ENCODE peak calls at places on chromosome 19, in six cellular contexts. F, Y, E, C, X and J are unnamed samples.

GRCh38 chr19:45130888-45131615 is 29.7 kb downstream of the NKPD1 start:
- DNase-seq in F (peak; percentile 58), E (no peak), X (peak; percentile 39), Y (peak; percentile 43), C (peak; percentile 19), J (peak; percentile 50)

GRCh38 chr19:5083547-5083965 is 114.6 kb downstream of the KDM4B start:
- DNase-seq in Y (peak; percentile 48), X (no peak), C (no peak), F (no peak), E (no peak), J (peak; percentile 21)

GRCh38 chr19:5547881-5548280 is 19.9 kb downstream of the TINCR start:
- DNase-seq in E (peak; percentile 60), C (no peak), Y (peak; percentile 53), F (peak; percentile 81), X (peak; percentile 53), J (peak; percentile 57)

GRCh38 chr19:15623711-15624318 is 8.8 kb downstream of the CYP4F8 start:
- DNase-seq in F (peak; percentile 37), C (no peak), Y (no peak), E (no peak), X (peak; percentile 9), J (no peak)

GRCh38 chr19:10006335-10006708 is 4.0 kb downstream of the COL5A3 start:
- DNase-seq in Y (no peak), X (no peak), C (no peak), F (no peak), E (no peak), J (peak; percentile 86)

GRCh38 chr19:42333018-42333417 is 7.6 kb downstream of the MEGF8 start:
- DNase-seq in X (no peak), F (no peak), Y (no peak), E (no peak), C (no peak), J (no peak)

GRCh38 chr19:10690351-10690781 is 10.9 kb upstream of the QTRT1 start:
- DNase-seq in F (no peak), E (no peak), Y (no peak), X (no peak), C (no peak), J (peak; percentile 49)

GRCh38 chr19:56110515-56111448 is 10.3 kb downstream of the ZNF787 start:
- DNase-seq in F (no peak), X (no peak), C (no peak), Y (peak; percentile 34), E (peak; percentile 73), J (no peak)

GRCh38 chr19:1749373-1750342 is 3.6 kb upstream of the ONECUT3 start:
- DNase-seq in X (no peak), F (no peak), Y (peak; percentile 63), C (no peak), E (no peak), J (no peak)

GRCh38 chr19:11737964-11738745 is 591 bp downstream of the ZNF823 start:
- DNase-seq in Y (peak; percentile 71), F (peak; percentile 65), C (no peak), E (peak; percentile 71), X (peak; percentile 66), J (peak; percentile 70)

GRCh38 chr19:39705578-39706188 is 1.4 kb downstream of the LGALS14 start:
- DNase-seq in Y (no peak), F (no peak), C (no peak), X (no peak), E (no peak), J (no peak)

GRCh38 chr19:9847087-9847671 is 12.1 kb downstream of the PIN1 start:
- DNase-seq in C (peak; percentile 56), X (no peak), Y (peak; percentile 56), E (peak; percentile 59), F (peak; percentile 86), J (peak; percentile 99)

GRCh38 chr19:58409010-58409790 is 751 bp downstream of the ZNF584 start:
- DNase-seq in X (no peak), F (peak; percentile 56), E (peak; percentile 79), C (no peak), Y (peak; percentile 37), J (peak; percentile 67)

GRCh38 chr19:40534148-40534547 is 42.5 kb upstream of the SHKBP1 start:
- DNase-seq in C (no peak), F (no peak), X (no peak), E (no peak), Y (no peak), J (no peak)

GRCh38 chr19:44069415-44069814 is 2.5 kb upstream of the ZNF284 start:
- DNase-seq in C (no peak), Y (no peak), E (no peak), X (no peak), F (no peak), J (no peak)

GRCh38 chr19:44071824-44072542 is at the start of gene ZNF284:
- DNase-seq in C (no peak), E (peak; percentile 86), F (peak; percentile 83), X (peak; percentile 52), Y (peak; percentile 93), J (peak; percentile 92)

GRCh38 chr19:44076325-44076724 is 4.4 kb downstream of the ZNF284 start:
- DNase-seq in Y (no peak), C (no peak), F (no peak), E (no peak), X (no peak), J (no peak)

GRCh38 chr19:44072543-44073401 is 813 bp downstream of the ZNF284 start:
- DNase-seq in E (peak; percentile 49), F (peak; percentile 1), X (no peak), C (no peak), Y (no peak), J (peak; percentile 44)
- H3K9ac ChIP-seq in E (peak overlapping the region; percentile 51), F (peak overlapping the region; percentile 36), X (no peak overlapping the region), C (no peak overlapping the region), Y (no peak overlapping the region), J (peak overlapping the region; percentile 71)

GRCh38 chr19:18294467-18294864 is 13.0 kb upstream of the JUND start:
- DNase-seq in Y (peak; percentile 50), X (peak; percentile 81), E (peak; percentile 83), F (peak; percentile 61), C (no peak), J (no peak)
- TF ChIP-seq EZH2phosphoT487 in Y (no peak), X (no peak), E (no peak), F (no peak), C (no peak), J (no peak)

GRCh38 chr19:46427518-46427917 is 1.2 kb downstream of the PNMA8C start:
- DNase-seq in Y (no peak), E (no peak), X (no peak), F (no peak), C (no peak), J (no peak)

GRCh38 chr19:46429999-46430398 is 1.3 kb upstream of the PNMA8C start:
- DNase-seq in E (no peak), F (no peak), Y (no peak), X (no peak), C (no peak), J (no peak)

GRCh38 chr19:46428278-46429141 is at the start of gene PNMA8C:
- DNase-seq in E (peak; percentile 91), F (no peak), X (no peak), Y (peak; percentile 97), C (no peak), J (peak; percentile 78)

GRCh38 chr19:46426035-46426505 is 2.7 kb downstream of the PNMA8C start:
- DNase-seq in C (no peak), E (no peak), Y (peak; percentile 33), F (no peak), X (no peak), J (peak; percentile 51)

GRCh38 chr19:46426506-46427162 is 2.1 kb downstream of the PNMA8C start:
- DNase-seq in C (no peak), X (no peak), F (no peak), E (peak; percentile 94), Y (peak; percentile 97), J (peak; percentile 89)
- H3K9ac ChIP-seq in C (no peak overlapping the region), X (no peak overlapping the region), F (no peak overlapping the region), E (peak overlapping the region; percentile 45), Y (no peak overlapping the region), J (peak overlapping the region; percentile 67)

GRCh38 chr19:38034153-38034835 is 127.3 kb downstream of the SIPA1L3 start:
- DNase-seq in C (no peak), Y (no peak), F (no peak), E (no peak), X (no peak), J (peak; percentile 40)

GRCh38 chr19:38039966-38040365 is 133.0 kb downstream of the SIPA1L3 start:
- DNase-seq in C (no peak), X (no peak), Y (no peak), F (peak; percentile 87), E (no peak), J (peak; percentile 97)

GRCh38 chr19:38035515-38036495 is 128.8 kb downstream of the SIPA1L3 start:
- DNase-seq in F (no peak), Y (no peak), E (no peak), C (no peak), X (no peak), J (peak; percentile 73)

GRCh38 chr19:38036707-38037106 is 129.7 kb downstream of the SIPA1L3 start:
- DNase-seq in F (no peak), X (no peak), Y (no peak), E (no peak), C (no peak), J (no peak)

GRCh38 chr19:38037151-38037611 is 130.2 kb downstream of the SIPA1L3 start:
- DNase-seq in F (no peak), Y (no peak), X (no peak), E (no peak), C (no peak), J (no peak)
- TF ChIP-seq EZH2phosphoT487 in F (no peak), Y (no peak), X (no peak), E (no peak), C (no peak), J (no peak)

GRCh38 chr19:2780284-2780683 is 2.8 kb downstream of the SGTA start:
- DNase-seq in X (no peak), C (no peak), Y (no peak), F (no peak), E (no peak), J (no peak)
- H3K9ac ChIP-seq in X (no peak overlapping the region), C (no peak overlapping the region), Y (no peak overlapping the region), F (no peak overlapping the region), E (no peak overlapping the region), J (no peak overlapping the region)

DNA sequence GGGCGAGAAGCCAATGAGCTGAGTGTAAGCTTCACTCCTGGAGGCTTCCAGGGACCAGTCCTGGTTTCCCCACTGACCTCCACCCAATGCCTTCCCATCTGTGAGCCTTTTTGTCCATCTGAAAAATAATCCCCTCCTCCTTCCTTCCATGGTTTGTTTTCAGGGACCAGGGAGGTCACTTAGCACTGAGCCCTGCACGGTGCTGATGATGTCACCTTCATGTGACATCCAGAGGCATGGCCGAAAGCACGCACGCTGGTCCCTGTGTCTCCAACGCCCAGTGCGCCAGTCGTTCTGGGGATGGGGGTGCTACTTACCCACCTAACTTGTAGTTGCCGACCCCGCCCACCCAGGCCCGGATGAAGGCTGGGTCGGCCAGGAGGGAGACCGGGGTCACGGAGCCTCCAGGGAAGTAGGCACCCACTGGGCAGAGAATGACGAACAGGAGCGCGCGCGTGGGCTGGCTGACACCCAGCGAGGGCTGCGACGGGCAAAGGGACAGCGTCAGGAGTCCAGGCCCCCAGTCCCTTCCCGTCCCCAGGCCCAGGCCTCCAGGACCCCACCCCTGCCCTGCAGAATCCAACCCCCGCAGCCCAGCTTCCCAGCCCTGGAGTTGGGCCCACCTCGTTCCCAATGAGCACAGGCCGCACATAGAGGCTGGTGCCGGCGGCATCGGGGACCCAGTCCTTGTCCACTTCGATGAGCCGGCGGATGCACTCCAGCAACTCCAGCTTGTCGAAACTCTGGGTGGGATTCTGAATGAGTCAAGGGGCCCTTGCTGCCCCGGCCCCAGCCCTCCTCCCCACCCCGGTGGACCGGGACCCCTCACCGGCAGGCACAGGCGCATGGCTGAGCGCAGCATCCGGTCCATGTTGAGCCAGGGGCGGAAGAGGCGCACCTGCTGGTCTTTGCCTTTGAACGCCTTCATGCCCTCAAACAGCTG is 11.2 kb downstream of the BCAT2 start:
- DNase-seq in C (no peak), F (no peak), X (no peak), E (no peak), Y (no peak), J (no peak)
- TF ChIP-seq EZH2phosphoT487 in C (no peak), F (no peak), X (no peak), E (no peak), Y (no peak), J (no peak)